ENCODE peak calls at places on chromosomes 11 and 22, in seven cellular contexts. One of them, this sample, is unnamed.

GRCh38 chr11:95267814-95268213 is 36.8 kb upstream of the SESN3 start:
- DNase-seq in CD4-positive, alpha-beta T cell: no peak
- DNase-seq in EL: no peak
- DNase-seq in Calu3: no peak
- DNase-seq in Caco-2: no peak
- DNase-seq in fibroblast of villous mesenchyme: no peak
- DNase-seq in H4: no peak
- DNase-seq in this sample: no peak

GRCh38 chr11:83895516-83895915 is 609.3 kb upstream of the CCDC90B start:
- DNase-seq in Calu3: no peak
- DNase-seq in fibroblast of villous mesenchyme: no peak
- DNase-seq in CD4-positive, alpha-beta T cell: no peak
- DNase-seq in EL: no peak
- DNase-seq in H4: no peak
- DNase-seq in Caco-2: no peak
- DNase-seq in this sample: no peak

GRCh38 chr22:23803001-23803819 is 16.4 kb downstream of the SMARCB1 start:
- DNase-seq in Calu3: no peak
- DNase-seq in CD4-positive, alpha-beta T cell: no peak
- DNase-seq in Caco-2: no peak
- DNase-seq in EL: no peak
- DNase-seq in fibroblast of villous mesenchyme: no peak
- DNase-seq in H4: no peak
- DNase-seq in this sample: no peak

GRCh38 chr11:116037851-116038250 is 533.6 kb upstream of the CADM1 start:
- DNase-seq in Calu3: no peak
- DNase-seq in CD4-positive, alpha-beta T cell: no peak
- DNase-seq in Caco-2: no peak
- DNase-seq in H4: no peak
- DNase-seq in EL: no peak
- DNase-seq in fibroblast of villous mesenchyme: no peak
- DNase-seq in this sample: no peak

GRCh38 chr22:27203276-27203660 is 545.9 kb downstream of the MIAT start:
- DNase-seq in CD4-positive, alpha-beta T cell: no peak
- DNase-seq in H4: no peak
- DNase-seq in EL: no peak
- DNase-seq in Caco-2: no peak
- DNase-seq in fibroblast of villous mesenchyme: no peak
- DNase-seq in Calu3: no peak
- DNase-seq in this sample: no peak

GRCh38 chr11:11580831-11581492 is 40.8 kb downstream of the GALNT18 start:
- DNase-seq in CD4-positive, alpha-beta T cell: no peak
- DNase-seq in EL: no peak
- DNase-seq in H4: no peak
- DNase-seq in fibroblast of villous mesenchyme: no peak
- DNase-seq in Caco-2: no peak
- DNase-seq in Calu3: no peak
- DNase-seq in this sample: no peak

GRCh38 chr11:46122955-46123354 is 1.7 kb upstream of the PHF21A start:
- DNase-seq in fibroblast of villous mesenchyme: no peak
- DNase-seq in EL: peak; percentile 41
- DNase-seq in Caco-2: no peak
- DNase-seq in Calu3: no peak
- DNase-seq in H4: no peak
- DNase-seq in CD4-positive, alpha-beta T cell: no peak
- DNase-seq in this sample: no peak

GRCh38 chr11:66871521-66871901 is 14.6 kb downstream of the LRFN4 start:
- DNase-seq in Caco-2: no peak
- DNase-seq in Calu3: no peak
- DNase-seq in EL: no peak
- DNase-seq in H4: no peak
- DNase-seq in CD4-positive, alpha-beta T cell: no peak
- DNase-seq in fibroblast of villous mesenchyme: no peak
- DNase-seq in this sample: no peak

GRCh38 chr22:44249376-44250147 is 63.2 kb downstream of the SHISAL1 start:
- DNase-seq in Caco-2: no peak
- DNase-seq in H4: no peak
- DNase-seq in CD4-positive, alpha-beta T cell: no peak
- DNase-seq in EL: no peak
- DNase-seq in fibroblast of villous mesenchyme: no peak
- DNase-seq in Calu3: no peak
- DNase-seq in this sample: no peak

GRCh38 chr22:39247379-39247778 is 2.6 kb upstream of the PDGFB start:
- DNase-seq in Caco-2: no peak
- DNase-seq in CD4-positive, alpha-beta T cell: no peak
- DNase-seq in H4: no peak
- DNase-seq in EL: no peak
- DNase-seq in fibroblast of villous mesenchyme: no peak
- DNase-seq in Calu3: no peak
- DNase-seq in this sample: no peak

GRCh38 chr22:37545703-37546435 is 14.4 kb upstream of the CDC42EP1 start:
- DNase-seq in CD4-positive, alpha-beta T cell: no peak
- DNase-seq in EL: peak; percentile 99
- DNase-seq in Calu3: peak; percentile 84
- DNase-seq in Caco-2: peak; percentile 77
- DNase-seq in fibroblast of villous mesenchyme: peak; percentile 98
- DNase-seq in H4: peak; percentile 74
- DNase-seq in this sample: peak; percentile 76

GRCh38 chr11:59698506-59698905 is 15.1 kb downstream of the OR10V1 start:
- DNase-seq in Caco-2: no peak
- DNase-seq in fibroblast of villous mesenchyme: peak; percentile 15
- DNase-seq in H4: no peak
- DNase-seq in CD4-positive, alpha-beta T cell: no peak
- DNase-seq in EL: no peak
- DNase-seq in Calu3: no peak
- DNase-seq in this sample: no peak

GRCh38 chr11:13283636-13284035 is 6.0 kb downstream of the BMAL1 start:
- DNase-seq in H4: no peak
- DNase-seq in CD4-positive, alpha-beta T cell: no peak
- DNase-seq in Caco-2: no peak
- DNase-seq in EL: no peak
- DNase-seq in fibroblast of villous mesenchyme: no peak
- DNase-seq in Calu3: no peak
- DNase-seq in this sample: no peak

GRCh38 chr11:62645934-62646824 is at the start of gene GANAB:
- DNase-seq in Caco-2: peak; percentile 99
- DNase-seq in Calu3: peak; percentile 98
- DNase-seq in EL: peak; percentile 99
- DNase-seq in fibroblast of villous mesenchyme: peak; percentile 98
- DNase-seq in CD4-positive, alpha-beta T cell: peak; percentile 99
- DNase-seq in H4: peak; percentile 97
- DNase-seq in this sample: peak; percentile 99

GRCh38 chr22:29031236-29031982 is 30.2 kb downstream of the C22orf31 start:
- DNase-seq in Calu3: peak; percentile 84
- DNase-seq in CD4-positive, alpha-beta T cell: no peak
- DNase-seq in fibroblast of villous mesenchyme: peak; percentile 94
- DNase-seq in Caco-2: no peak
- DNase-seq in H4: peak; percentile 97
- DNase-seq in EL: peak; percentile 99
- DNase-seq in this sample: peak; percentile 76

GRCh38 chr11:78351979-78352731 is 65.5 kb downstream of the GAB2 start:
- DNase-seq in EL: no peak
- DNase-seq in Caco-2: no peak
- DNase-seq in Calu3: no peak
- DNase-seq in fibroblast of villous mesenchyme: peak; percentile 63
- DNase-seq in H4: no peak
- DNase-seq in CD4-positive, alpha-beta T cell: no peak
- DNase-seq in this sample: no peak

GRCh38 chr22:24417901-24418641 is 9.3 kb upstream of the ADORA2A start:
- DNase-seq in Calu3: no peak
- DNase-seq in CD4-positive, alpha-beta T cell: no peak
- DNase-seq in EL: no peak
- DNase-seq in H4: no peak
- DNase-seq in fibroblast of villous mesenchyme: no peak
- DNase-seq in Caco-2: no peak
- DNase-seq in this sample: no peak

GRCh38 chr11:93718057-93718563 is 23.2 kb downstream of the TAF1D start:
- DNase-seq in EL: no peak
- DNase-seq in H4: no peak
- DNase-seq in Caco-2: no peak
- DNase-seq in Calu3: no peak
- DNase-seq in fibroblast of villous mesenchyme: no peak
- DNase-seq in CD4-positive, alpha-beta T cell: no peak
- DNase-seq in this sample: no peak

GRCh38 chr11:130865091-130865771 is 51.0 kb downstream of the SNX19 start:
- DNase-seq in H4: no peak
- DNase-seq in Caco-2: peak; percentile 51
- DNase-seq in CD4-positive, alpha-beta T cell: no peak
- DNase-seq in fibroblast of villous mesenchyme: no peak
- DNase-seq in EL: no peak
- DNase-seq in Calu3: no peak
- DNase-seq in this sample: no peak

GRCh38 chr22:44091751-44092150 is 67.6 kb downstream of the PARVB start:
- DNase-seq in Calu3: no peak
- DNase-seq in EL: no peak
- DNase-seq in CD4-positive, alpha-beta T cell: no peak
- DNase-seq in H4: no peak
- DNase-seq in Caco-2: no peak
- DNase-seq in fibroblast of villous mesenchyme: no peak
- DNase-seq in this sample: no peak

GRCh38 chr11:93717501-93717900 is 23.8 kb downstream of the TAF1D start:
- DNase-seq in Caco-2: no peak
- DNase-seq in EL: no peak
- DNase-seq in fibroblast of villous mesenchyme: no peak
- DNase-seq in H4: no peak
- DNase-seq in Calu3: no peak
- DNase-seq in CD4-positive, alpha-beta T cell: no peak
- DNase-seq in this sample: no peak

GRCh38 chr11:2581151-2581930 is 118.5 kb downstream of the KCNQ1OT1 start:
- DNase-seq in H4: no peak
- DNase-seq in Caco-2: no peak
- DNase-seq in Calu3: no peak
- DNase-seq in EL: no peak
- DNase-seq in CD4-positive, alpha-beta T cell: no peak
- DNase-seq in fibroblast of villous mesenchyme: no peak
- DNase-seq in this sample: no peak

GRCh38 chr11:134643519-134644042 is 231.5 kb upstream of the B3GAT1 start:
- DNase-seq in EL: no peak
- DNase-seq in H4: no peak
- DNase-seq in fibroblast of villous mesenchyme: peak; percentile 2
- DNase-seq in CD4-positive, alpha-beta T cell: no peak
- DNase-seq in Caco-2: no peak
- DNase-seq in Calu3: no peak
- DNase-seq in this sample: no peak

GRCh38 chr11:57500526-57500925 is 15.0 kb downstream of the SLC43A1 start:
- DNase-seq in Caco-2: no peak
- DNase-seq in H4: no peak
- DNase-seq in EL: no peak
- DNase-seq in fibroblast of villous mesenchyme: no peak
- DNase-seq in CD4-positive, alpha-beta T cell: no peak
- DNase-seq in Calu3: no peak
- DNase-seq in this sample: no peak

GRCh38 chr11:124069429-124070401 is 28.6 kb upstream of the OR10G7 start:
- DNase-seq in H4: peak; percentile 77
- DNase-seq in EL: peak; percentile 67
- DNase-seq in fibroblast of villous mesenchyme: peak; percentile 64
- DNase-seq in Calu3: peak; percentile 47
- DNase-seq in Caco-2: peak; percentile 74
- DNase-seq in CD4-positive, alpha-beta T cell: peak; percentile 22
- DNase-seq in this sample: no peak

GRCh38 chr11:121589946-121590537 is 137.3 kb upstream of the SORL1-AS1 start:
- DNase-seq in H4: no peak
- DNase-seq in Caco-2: no peak
- DNase-seq in EL: no peak
- DNase-seq in Calu3: no peak
- DNase-seq in fibroblast of villous mesenchyme: no peak
- DNase-seq in CD4-positive, alpha-beta T cell: no peak
- DNase-seq in this sample: no peak

GRCh38 chr11:86940122-86940777 is 14.9 kb downstream of the FZD4 start:
- DNase-seq in EL: no peak
- DNase-seq in H4: peak; percentile 60
- DNase-seq in CD4-positive, alpha-beta T cell: no peak
- DNase-seq in Caco-2: peak; percentile 69
- DNase-seq in fibroblast of villous mesenchyme: peak; percentile 66
- DNase-seq in Calu3: no peak
- DNase-seq in this sample: no peak

GRCh38 chr11:92830382-92831148 is 138.9 kb upstream of the MTNR1B start:
- DNase-seq in CD4-positive, alpha-beta T cell: no peak
- DNase-seq in H4: no peak
- DNase-seq in EL: no peak
- DNase-seq in Caco-2: no peak
- DNase-seq in Calu3: no peak
- DNase-seq in fibroblast of villous mesenchyme: no peak
- DNase-seq in this sample: no peak

GRCh38 chr22:30038219-30038618 is 42.0 kb upstream of the HORMAD2 start:
- DNase-seq in H4: no peak
- DNase-seq in Calu3: peak; percentile 66
- DNase-seq in Caco-2: peak; percentile 18
- DNase-seq in fibroblast of villous mesenchyme: peak; percentile 47
- DNase-seq in EL: peak; percentile 81
- DNase-seq in CD4-positive, alpha-beta T cell: no peak
- DNase-seq in this sample: no peak

GRCh38 chr11:124762624-124763155 is 600 bp upstream of the ESAM start:
- DNase-seq in H4: no peak
- DNase-seq in Calu3: no peak
- DNase-seq in fibroblast of villous mesenchyme: no peak
- DNase-seq in EL: no peak
- DNase-seq in CD4-positive, alpha-beta T cell: no peak
- DNase-seq in Caco-2: peak; percentile 76
- DNase-seq in this sample: peak; percentile 9

GRCh38 chr11:117969160-117969991 is 16.8 kb upstream of the IL10RA start:
- DNase-seq in Caco-2: no peak
- DNase-seq in EL: no peak
- DNase-seq in H4: no peak
- DNase-seq in fibroblast of villous mesenchyme: no peak
- DNase-seq in Calu3: no peak
- DNase-seq in CD4-positive, alpha-beta T cell: no peak
- DNase-seq in this sample: no peak

GRCh38 chr11:27294654-27295053 is 68.4 kb downstream of the CCDC34 start:
- DNase-seq in fibroblast of villous mesenchyme: no peak
- DNase-seq in H4: no peak
- DNase-seq in Caco-2: peak; percentile 21
- DNase-seq in EL: no peak
- DNase-seq in Calu3: no peak
- DNase-seq in CD4-positive, alpha-beta T cell: no peak
- DNase-seq in this sample: no peak

GRCh38 chr11:95923730-95924413 is at the start of gene MTMR2:
- DNase-seq in EL: peak; percentile 84
- DNase-seq in H4: peak; percentile 61
- DNase-seq in Calu3: peak; percentile 61
- DNase-seq in Caco-2: peak; percentile 91
- DNase-seq in fibroblast of villous mesenchyme: peak; percentile 72
- DNase-seq in CD4-positive, alpha-beta T cell: peak; percentile 29
- DNase-seq in this sample: peak; percentile 30

GRCh38 chr22:38214248-38215056 is 12.7 kb downstream of the MAFF start:
- DNase-seq in EL: no peak
- DNase-seq in Caco-2: peak; percentile 29
- DNase-seq in H4: no peak
- DNase-seq in CD4-positive, alpha-beta T cell: peak; percentile 73
- DNase-seq in Calu3: no peak
- DNase-seq in fibroblast of villous mesenchyme: peak; percentile 80
- DNase-seq in this sample: no peak